ENCODE peak calls at places on chromosomes 1 and 21, in ten cellular contexts. S, F, O, P, U, R, E, W, D and I are unnamed samples. For H3K9me3, the result is how much of the 10 kb centered on the place peaks cover.

GRCh38 chr21:33101300-33102005 is 31.5 kb downstream of the OLIG1 start:
- DNase-seq in S (no peak), F (no peak), O (no peak), P (peak), U (no peak), R (no peak), E (no peak), W (no peak), D (no peak), I (no peak)

GRCh38 chr1:228077565-228078330 is 4.8 kb upstream of the ARF1 start:
- DNase-seq in S (no peak), F (peak), O (no peak), P (no peak), U (no peak), R (no peak), E (no peak), W (peak), D (no peak), I (no peak)

GRCh38 chr1:59237905-59238304 is 59.0 kb upstream of the FGGY start:
- DNase-seq in S (no peak), F (no peak), O (no peak), P (no peak), U (no peak), R (no peak), E (no peak), W (no peak), D (no peak), I (no peak)

GRCh38 chr1:12135612-12136011 is 31.2 kb upstream of the TNFRSF1B start:
- DNase-seq in S (no peak), F (peak), O (no peak), P (no peak), U (peak), R (no peak), E (no peak), W (no peak), D (no peak), I (no peak)

GRCh38 chr21:26892151-26892550 is 46.9 kb upstream of the ADAMTS1 start:
- DNase-seq in S (no peak), F (no peak), O (no peak), P (no peak), U (no peak), R (no peak), E (no peak), W (no peak), D (no peak), I (no peak)

GRCh38 chr1:54926955-54927354 is 40.0 kb upstream of the DHCR24 start:
- DNase-seq in S (no peak), F (no peak), O (no peak), P (no peak), U (no peak), R (no peak), E (no peak), W (no peak), D (no peak), I (no peak)

GRCh38 chr1:100774370-100774769 is 54.8 kb downstream of the VCAM1 start:
- DNase-seq in S (no peak), F (no peak), O (no peak), P (no peak), U (no peak), R (no peak), E (no peak), W (no peak), D (no peak), I (no peak)

GRCh38 chr1:20139776-20140612 is 871 bp downstream of the PLA2G2F start:
- DNase-seq in S (no peak), F (no peak), O (no peak), P (no peak), U (no peak), R (no peak), E (no peak), W (no peak), D (no peak), I (no peak)

GRCh38 chr1:16387201-16388185 is 20.5 kb downstream of the SZRD1 start:
- DNase-seq in S (no peak), F (no peak), O (no peak), P (no peak), U (no peak), R (no peak), E (no peak), W (peak), D (peak), I (no peak)

GRCh38 chr21:28256420-28256831 is 736.3 kb downstream of the LTN1 start:
- DNase-seq in S (no peak), F (no peak), O (peak), P (no peak), U (no peak), R (no peak), E (no peak), W (no peak), D (peak), I (no peak)

GRCh38 chr1:67355745-67356424 is 48.2 kb downstream of the IL12RB2 start:
- DNase-seq in S (no peak), F (no peak), O (no peak), P (no peak), U (no peak), R (no peak), E (no peak), W (no peak), D (peak), I (no peak)

GRCh38 chr1:231420299-231420958 is 1.7 kb downstream of the EGLN1 start:
- DNase-seq in S (peak), F (no peak), O (peak), P (peak), U (no peak), R (peak), E (no peak), W (no peak), D (peak), I (no peak)

GRCh38 chr1:117861694-117862093 is 67.7 kb downstream of the GDAP2 start:
- DNase-seq in S (no peak), F (no peak), O (no peak), P (no peak), U (no peak), R (no peak), E (no peak), W (no peak), D (no peak), I (no peak)

GRCh38 chr1:47656719-47657685 is 219.2 kb downstream of the FOXD2 start:
- DNase-seq in S (no peak), F (peak), O (no peak), P (no peak), U (peak), R (no peak), E (no peak), W (peak), D (no peak), I (no peak)

GRCh38 chr1:180178511-180179161 is 24.0 kb downstream of the QSOX1 start:
- DNase-seq in S (no peak), F (peak), O (peak), P (peak), U (peak), R (peak), E (no peak), W (peak), D (peak), I (peak)

GRCh38 chr1:248825573-248825908 is 174 bp downstream of the SH3BP5L start:
- DNase-seq in S (no peak), F (no peak), O (no peak), P (no peak), U (no peak), R (no peak), E (no peak), W (no peak), D (no peak), I (no peak)

GRCh38 chr1:193114485-193115095 is 7.2 kb upstream of the CDC73 start:
- DNase-seq in S (no peak), F (no peak), O (no peak), P (no peak), U (no peak), R (no peak), E (no peak), W (no peak), D (no peak), I (no peak)

GRCh38 chr21:20388400-20388799 is 609.8 kb upstream of the NCAM2 start:
- DNase-seq in S (no peak), F (no peak), O (no peak), P (peak), U (no peak), R (no peak), E (no peak), W (no peak), D (no peak), I (no peak)

GRCh38 chr1:71706030-71706671 is 576.2 kb downstream of the NEGR1 start:
- DNase-seq in S (no peak), F (no peak), O (no peak), P (peak), U (no peak), R (no peak), E (no peak), W (no peak), D (no peak), I (no peak)

GRCh38 chr1:153485880-153486279 is 25.4 kb upstream of the S100A7 start:
- DNase-seq in S (no peak), F (no peak), O (no peak), P (no peak), U (no peak), R (peak), E (no peak), W (no peak), D (no peak), I (no peak)

GRCh38 chr1:116667577-116668105 is at the start of gene IGSF3:
- DNase-seq in S (peak), F (peak), O (peak), P (peak), U (peak), R (peak), E (no peak), W (peak), D (peak), I (peak)

GRCh38 chr21:44376606-44377005 is 23.2 kb downstream of the TRPM2 start:
- DNase-seq in S (no peak), F (peak), O (no peak), P (no peak), U (no peak), R (no peak), E (no peak), W (peak), D (no peak), I (no peak)

GRCh38 chr1:228978486-228979324 is 243.4 kb downstream of the RHOU start:
- DNase-seq in S (no peak), F (peak), O (no peak), P (no peak), U (peak), R (no peak), E (no peak), W (no peak), D (no peak), I (no peak)

GRCh38 chr1:32791881-32792280 is 25.3 kb downstream of the YARS1 start:
- DNase-seq in S (no peak), F (no peak), O (no peak), P (no peak), U (no peak), R (no peak), E (no peak), W (no peak), D (no peak), I (no peak)

GRCh38 chr1:62356257-62356835 is 37.1 kb upstream of the KANK4 start:
- DNase-seq in S (no peak), F (no peak), O (no peak), P (no peak), U (no peak), R (peak), E (no peak), W (no peak), D (peak), I (no peak)

GRCh38 chr1:111604931-111605330 is 14.7 kb upstream of the RAP1A start:
- DNase-seq in S (no peak), F (no peak), O (no peak), P (no peak), U (no peak), R (no peak), E (no peak), W (no peak), D (peak), I (no peak)

DNA sequence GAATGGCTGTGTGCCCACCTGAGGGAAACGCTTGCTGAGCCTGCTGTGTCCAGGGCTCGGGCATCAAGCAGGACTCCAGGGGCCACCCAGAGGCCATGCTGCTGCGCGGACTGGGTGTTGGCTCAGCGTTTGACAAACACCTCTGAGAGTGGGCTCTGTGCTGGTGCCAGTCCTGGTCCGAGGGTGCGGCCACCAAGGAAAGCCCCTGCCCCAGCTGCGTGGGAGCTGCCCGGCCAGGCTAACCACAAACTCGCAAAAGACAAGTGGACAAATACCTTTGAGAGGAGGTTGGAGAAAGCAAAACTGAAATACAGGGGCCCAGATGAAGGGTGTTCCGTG is 65.6 kb upstream of the TTC34 start:
- DNase-seq in S (no peak), F (no peak), O (no peak), P (no peak), U (no peak), R (no peak), E (no peak), W (no peak), D (no peak), I (no peak)
- H3K9me3 ChIP-seq in S (under half), F (under half), O (under half), P (under half), U (under half), R (under half), E (under half), W (under half), D (under half), I (under half)

DNA sequence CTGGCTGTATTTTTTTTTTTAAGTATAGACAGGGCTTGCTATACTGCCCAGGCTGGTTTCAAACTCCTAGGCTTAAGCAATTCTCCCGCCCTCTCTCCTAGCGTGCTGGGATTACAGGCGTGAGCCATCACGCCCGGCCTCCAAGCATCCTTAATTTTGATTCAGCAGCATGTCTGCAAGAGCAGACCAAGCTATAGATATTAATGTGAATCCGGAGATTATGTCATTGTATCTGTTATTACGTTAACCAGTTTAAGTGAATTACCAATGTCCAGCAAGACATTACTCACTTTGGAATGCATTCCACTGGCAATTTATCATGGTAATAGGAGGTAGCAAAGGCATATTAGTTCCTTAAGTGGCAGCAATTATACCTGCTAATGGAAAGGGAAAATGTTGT is 179.7 kb downstream of the CHRM3 start:
- DNase-seq in S (no peak), F (no peak), O (no peak), P (no peak), U (no peak), R (no peak), E (no peak), W (no peak), D (no peak), I (no peak)
- H3K9me3 ChIP-seq in S (under half), F (under half), O (under half), P (under half), U (under half), R (under half), E (under half), W (under half), D (under half), I (under half)

GRCh38 chr1:82919828-82920227 is 1079.1 kb downstream of the TTLL7 start:
- DNase-seq in S (no peak), F (no peak), O (no peak), P (no peak), U (no peak), R (no peak), E (no peak), W (no peak), D (peak), I (no peak)

GRCh38 chr1:82927753-82928152 is 1071.2 kb downstream of the TTLL7 start:
- DNase-seq in S (peak), F (no peak), O (no peak), P (no peak), U (no peak), R (peak), E (no peak), W (no peak), D (peak), I (no peak)

GRCh38 chr1:82920418-82921248 is 1078.3 kb downstream of the TTLL7 start:
- DNase-seq in S (no peak), F (no peak), O (no peak), P (no peak), U (no peak), R (no peak), E (no peak), W (no peak), D (peak), I (no peak)

GRCh38 chr1:82921759-82922158 is 1077.2 kb downstream of the TTLL7 start:
- DNase-seq in S (no peak), F (no peak), O (no peak), P (no peak), U (no peak), R (no peak), E (no peak), W (no peak), D (no peak), I (no peak)

GRCh38 chr1:82923957-82924356 is 1075.0 kb downstream of the TTLL7 start:
- DNase-seq in S (no peak), F (no peak), O (no peak), P (no peak), U (no peak), R (no peak), E (no peak), W (no peak), D (no peak), I (no peak)
- H3K9me3 ChIP-seq in S (under half), F (under half), O (under half), P (under half), U (under half), R (under half), E (under half), W (under half), D (under half), I (under half)

GRCh38 chr1:41169066-41169798 is 72.9 kb downstream of the SCMH1 start:
- DNase-seq in S (no peak), F (no peak), O (no peak), P (no peak), U (no peak), R (no peak), E (no peak), W (no peak), D (no peak), I (no peak)
- H3K9me3 ChIP-seq in S (under half), F (under half), O (under half), P (under half), U (under half), R (under half), E (under half), W (under half), D (under half), I (under half)